ENCODE peak calls at places on chromosomes 4 and X, in nine cellular contexts. D is breast epithelium, Z is esophagus muscularis mucosa, O is endothelial cell of umbilical vein, H is HepG2, R is stomach, I is suprapubic skin, B is K562, L is prostate gland. K is an unnamed sample.

GRCh38 chr4:188218392-188218791 is 79.2 kb downstream of the TRIML1 start:
- DNase-seq in D (no peak), Z (no peak), O (no peak), H (no peak), R (no peak), I (no peak), B (no peak), L (no peak), K (no peak)

GRCh38 chr4:3280466-3280865 is 12.4 kb upstream of the RGS12 start:
- DNase-seq in D (no peak), Z (no peak), O (no peak), H (no peak), R (peak), I (no peak), B (no peak), L (no peak), K (no peak)

GRCh38 chr4:107561481-107561880 is 158.6 kb downstream of the PAPSS1 start:
- DNase-seq in D (no peak), Z (no peak), O (peak), H (no peak), R (no peak), I (no peak), B (no peak), L (no peak), K (no peak)

GRCh38 chr4:3022112-3022511 is 52.2 kb downstream of the HTT-AS start:
- DNase-seq in D (no peak), Z (no peak), O (no peak), H (no peak), R (no peak), I (no peak), B (no peak), L (no peak), K (no peak)

GRCh38 chr4:180150818-180151217 is 2092.4 kb upstream of the TENM3 start:
- DNase-seq in D (no peak), Z (no peak), O (no peak), H (no peak), R (no peak), I (no peak), B (no peak), L (no peak), K (no peak)

GRCh38 chr4:104408893-104409292 is 85.8 kb downstream of the CXXC4 start:
- DNase-seq in D (no peak), Z (no peak), O (no peak), H (no peak), R (no peak), I (no peak), B (no peak), L (no peak), K (no peak)

GRCh38 chrX:110086916-110087484 is 84.1 kb downstream of the TMEM164 start:
- DNase-seq in D (no peak), Z (no peak), O (peak), H (peak), R (no peak), I (no peak), B (peak), L (no peak), K (no peak)

GRCh38 chrX:120617996-120618630 is 11.7 kb downstream of the C1GALT1C1 start:
- DNase-seq in D (no peak), Z (no peak), O (no peak), H (no peak), R (no peak), I (no peak), B (no peak), L (no peak), K (no peak)

GRCh38 chr4:1503583-1504471 is 97.6 kb upstream of the NKX1-1 start:
- DNase-seq in D (peak), Z (no peak), O (no peak), H (no peak), R (no peak), I (peak), B (peak), L (no peak), K (no peak)

GRCh38 chr4:1246111-1246881 is 2.6 kb downstream of the CTBP1 start:
- DNase-seq in D (peak), Z (no peak), O (no peak), H (no peak), R (no peak), I (peak), B (no peak), L (no peak), K (peak)

GRCh38 chrX:17967888-17968287 is 106.8 kb upstream of the RAI2 start:
- DNase-seq in D (no peak), Z (no peak), O (no peak), H (no peak), R (peak), I (no peak), B (no peak), L (peak), K (no peak)

GRCh38 chr4:83212041-83212851 is 72.4 kb downstream of the COQ2 start:
- DNase-seq in D (no peak), Z (no peak), O (no peak), H (no peak), R (peak), I (no peak), B (no peak), L (no peak), K (no peak)

GRCh38 chr4:119593698-119594097 is 34.9 kb downstream of the PDE5A start:
- DNase-seq in D (no peak), Z (no peak), O (no peak), H (no peak), R (no peak), I (no peak), B (no peak), L (no peak), K (no peak)

GRCh38 chr4:119592708-119593298 is 35.8 kb downstream of the PDE5A start:
- DNase-seq in D (no peak), Z (no peak), O (no peak), H (no peak), R (no peak), I (no peak), B (no peak), L (no peak), K (no peak)

GRCh38 chr4:119585771-119586170 is 42.8 kb downstream of the PDE5A start:
- DNase-seq in D (no peak), Z (no peak), O (no peak), H (no peak), R (no peak), I (no peak), B (no peak), L (no peak), K (no peak)

GRCh38 chr4:119587796-119588195 is 40.8 kb downstream of the PDE5A start:
- DNase-seq in D (no peak), Z (no peak), O (no peak), H (no peak), R (no peak), I (no peak), B (no peak), L (no peak), K (no peak)

DNA sequence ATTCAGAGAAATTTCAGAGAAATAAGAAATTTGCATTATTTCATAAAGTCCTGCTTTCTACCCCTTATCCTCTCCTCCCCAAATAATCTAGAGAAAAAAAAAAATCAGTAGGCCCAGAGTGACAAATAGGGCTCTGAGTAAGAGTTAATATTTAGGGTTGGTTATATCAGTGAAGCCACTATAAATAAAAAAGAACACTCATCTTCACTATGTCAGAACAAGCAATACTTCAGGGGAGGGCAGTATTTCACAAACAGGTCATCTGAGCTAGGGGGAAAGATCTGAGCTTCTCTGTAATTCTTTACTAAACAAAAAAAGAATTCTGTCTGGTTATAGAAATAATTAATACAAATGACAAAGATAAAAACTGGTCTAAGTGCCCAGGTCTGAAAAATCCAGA is 39.4 kb downstream of the PDE5A start:
- DNase-seq in D (no peak), Z (no peak), O (no peak), H (no peak), R (no peak), I (no peak), B (no peak), L (no peak), K (no peak)
- TF ChIP-seq POLR2AphosphoS5 in D (no peak), Z (no peak), O (no peak), H (no peak), R (no peak), I (no peak), B (no peak), L (no peak), K (no peak)

GRCh38 chr4:11608992-11609391 is 180.3 kb upstream of the HS3ST1 start:
- DNase-seq in D (no peak), Z (no peak), O (no peak), H (no peak), R (no peak), I (no peak), B (no peak), L (no peak), K (no peak)
- TF ChIP-seq POLR2AphosphoS5 in D (no peak), Z (no peak), O (no peak), H (no peak), R (no peak), I (no peak), B (no peak), L (no peak), K (no peak)

GRCh38 chr4:119683518-119683917 is 54.9 kb upstream of the PDE5A start:
- DNase-seq in D (no peak), Z (no peak), O (peak), H (no peak), R (no peak), I (no peak), B (no peak), L (peak), K (no peak)
- TF ChIP-seq POLR2AphosphoS5 in D (no peak), Z (no peak), O (no peak), H (no peak), R (peak), I (no peak), B (no peak), L (peak), K (no peak)

GRCh38 chrX:1507511-1508463 is 29.2 kb downstream of the P2RY8 start:
- DNase-seq in D (no peak), Z (peak), O (no peak), H (no peak), R (no peak), I (peak), B (no peak), L (no peak), K (no peak)
- TF ChIP-seq POLR2AphosphoS5 in D (no peak), Z (no peak), O (no peak), H (no peak), R (no peak), I (no peak), B (no peak), L (no peak), K (no peak)

GRCh38 chr4:37662861-37663390 is 23.2 kb downstream of the RELL1 start:
- DNase-seq in D (no peak), Z (no peak), O (no peak), H (peak), R (no peak), I (no peak), B (no peak), L (no peak), K (no peak)
- TF ChIP-seq POLR2AphosphoS5 in D (no peak), Z (no peak), O (no peak), H (no peak), R (no peak), I (no peak), B (no peak), L (no peak), K (no peak)